ENCODE peak calls at places on chromosomes 7 and 10, in ten cellular contexts. One of them, this sample, is unnamed.

GRCh38 chr7:6205921-6206660 is 66.3 kb downstream of the CYTH3 start:
- DNase-seq in left ventricle myocardium inferior: no peak
- DNase-seq in choroid plexus epithelial cell: peak
- DNase-seq in endothelial cell: no peak
- DNase-seq in fibroblast of lung: peak
- DNase-seq in upper lobe of right lung: no peak
- DNase-seq in adrenal gland: no peak
- DNase-seq in HFF-Myc: peak
- DNase-seq in WERI-Rb-1: no peak
- DNase-seq in GM06990: no peak
- DNase-seq in this sample: no peak

GRCh38 chr10:127887497-127888415 is 5.0 kb downstream of the CLRN3 start:
- DNase-seq in endothelial cell: no peak
- DNase-seq in adrenal gland: no peak
- DNase-seq in choroid plexus epithelial cell: no peak
- DNase-seq in fibroblast of lung: no peak
- DNase-seq in HFF-Myc: no peak
- DNase-seq in upper lobe of right lung: no peak
- DNase-seq in GM06990: no peak
- DNase-seq in left ventricle myocardium inferior: no peak
- DNase-seq in WERI-Rb-1: no peak
- DNase-seq in this sample: no peak

GRCh38 chr7:106187613-106188350 is 75.7 kb upstream of the SYPL1 start:
- DNase-seq in adrenal gland: no peak
- DNase-seq in left ventricle myocardium inferior: no peak
- DNase-seq in HFF-Myc: no peak
- DNase-seq in choroid plexus epithelial cell: peak
- DNase-seq in WERI-Rb-1: no peak
- DNase-seq in endothelial cell: no peak
- DNase-seq in GM06990: no peak
- DNase-seq in fibroblast of lung: peak
- DNase-seq in upper lobe of right lung: no peak
- DNase-seq in this sample: no peak

GRCh38 chr7:111126987-111127386 is 36.1 kb downstream of the LRRN3 start:
- DNase-seq in left ventricle myocardium inferior: no peak
- DNase-seq in choroid plexus epithelial cell: peak
- DNase-seq in adrenal gland: no peak
- DNase-seq in WERI-Rb-1: no peak
- DNase-seq in HFF-Myc: no peak
- DNase-seq in upper lobe of right lung: no peak
- DNase-seq in GM06990: no peak
- DNase-seq in endothelial cell: no peak
- DNase-seq in fibroblast of lung: peak
- DNase-seq in this sample: no peak

GRCh38 chr10:122018951-122019413 is 30.0 kb downstream of the TACC2 start:
- DNase-seq in WERI-Rb-1: no peak
- DNase-seq in adrenal gland: no peak
- DNase-seq in choroid plexus epithelial cell: no peak
- DNase-seq in fibroblast of lung: no peak
- DNase-seq in HFF-Myc: no peak
- DNase-seq in left ventricle myocardium inferior: no peak
- DNase-seq in endothelial cell: no peak
- DNase-seq in upper lobe of right lung: peak
- DNase-seq in GM06990: no peak
- DNase-seq in this sample: no peak

GRCh38 chr7:151104411-151105235 is 18.3 kb downstream of the AGAP3 start:
- DNase-seq in WERI-Rb-1: no peak
- DNase-seq in endothelial cell: no peak
- DNase-seq in upper lobe of right lung: no peak
- DNase-seq in GM06990: no peak
- DNase-seq in choroid plexus epithelial cell: peak
- DNase-seq in HFF-Myc: peak
- DNase-seq in fibroblast of lung: peak
- DNase-seq in adrenal gland: no peak
- DNase-seq in left ventricle myocardium inferior: no peak
- DNase-seq in this sample: no peak

GRCh38 chr7:42961182-42961581 is 29.0 kb downstream of the MRPL32 start:
- DNase-seq in HFF-Myc: no peak
- DNase-seq in endothelial cell: no peak
- DNase-seq in adrenal gland: no peak
- DNase-seq in choroid plexus epithelial cell: no peak
- DNase-seq in upper lobe of right lung: no peak
- DNase-seq in fibroblast of lung: no peak
- DNase-seq in GM06990: no peak
- DNase-seq in left ventricle myocardium inferior: no peak
- DNase-seq in WERI-Rb-1: peak
- DNase-seq in this sample: no peak

GRCh38 chr7:4931932-4932331 is 27.1 kb downstream of the MMD2 start:
- DNase-seq in choroid plexus epithelial cell: no peak
- DNase-seq in upper lobe of right lung: no peak
- DNase-seq in GM06990: no peak
- DNase-seq in adrenal gland: no peak
- DNase-seq in HFF-Myc: no peak
- DNase-seq in WERI-Rb-1: no peak
- DNase-seq in left ventricle myocardium inferior: no peak
- DNase-seq in fibroblast of lung: no peak
- DNase-seq in endothelial cell: peak
- DNase-seq in this sample: no peak

GRCh38 chr7:29401827-29402226 is 161.8 kb upstream of the PRR15 start:
- DNase-seq in upper lobe of right lung: no peak
- DNase-seq in left ventricle myocardium inferior: no peak
- DNase-seq in choroid plexus epithelial cell: no peak
- DNase-seq in adrenal gland: no peak
- DNase-seq in endothelial cell: no peak
- DNase-seq in HFF-Myc: no peak
- DNase-seq in fibroblast of lung: no peak
- DNase-seq in WERI-Rb-1: peak
- DNase-seq in GM06990: no peak
- DNase-seq in this sample: no peak

GRCh38 chr7:127391591-127392181 is 822 bp downstream of the ZNF800 start:
- DNase-seq in adrenal gland: peak
- DNase-seq in WERI-Rb-1: peak
- DNase-seq in fibroblast of lung: peak
- DNase-seq in left ventricle myocardium inferior: no peak
- DNase-seq in choroid plexus epithelial cell: peak
- DNase-seq in GM06990: peak
- DNase-seq in upper lobe of right lung: peak
- DNase-seq in endothelial cell: peak
- DNase-seq in HFF-Myc: no peak
- DNase-seq in this sample: peak

GRCh38 chr10:131724891-131725735 is 175.7 kb upstream of the PPP2R2D start:
- DNase-seq in fibroblast of lung: no peak
- DNase-seq in choroid plexus epithelial cell: no peak
- DNase-seq in upper lobe of right lung: peak
- DNase-seq in GM06990: no peak
- DNase-seq in HFF-Myc: no peak
- DNase-seq in left ventricle myocardium inferior: no peak
- DNase-seq in WERI-Rb-1: no peak
- DNase-seq in adrenal gland: no peak
- DNase-seq in endothelial cell: no peak
- DNase-seq in this sample: peak

GRCh38 chr7:36154255-36155212 is 1.5 kb downstream of the EEPD1 start:
- DNase-seq in endothelial cell: no peak
- DNase-seq in left ventricle myocardium inferior: no peak
- DNase-seq in fibroblast of lung: no peak
- DNase-seq in HFF-Myc: no peak
- DNase-seq in choroid plexus epithelial cell: no peak
- DNase-seq in GM06990: no peak
- DNase-seq in adrenal gland: peak
- DNase-seq in upper lobe of right lung: no peak
- DNase-seq in WERI-Rb-1: no peak
- DNase-seq in this sample: no peak

GRCh38 chr7:112290065-112290464 is 83.6 kb downstream of the ZNF277 start:
- DNase-seq in adrenal gland: no peak
- DNase-seq in upper lobe of right lung: no peak
- DNase-seq in WERI-Rb-1: no peak
- DNase-seq in GM06990: no peak
- DNase-seq in choroid plexus epithelial cell: peak
- DNase-seq in endothelial cell: no peak
- DNase-seq in left ventricle myocardium inferior: no peak
- DNase-seq in fibroblast of lung: peak
- DNase-seq in HFF-Myc: no peak
- DNase-seq in this sample: no peak

GRCh38 chr10:72719941-72720592 is 28.1 kb downstream of the MCU start:
- DNase-seq in adrenal gland: no peak
- DNase-seq in fibroblast of lung: peak
- DNase-seq in endothelial cell: no peak
- DNase-seq in WERI-Rb-1: no peak
- DNase-seq in left ventricle myocardium inferior: no peak
- DNase-seq in GM06990: no peak
- DNase-seq in choroid plexus epithelial cell: no peak
- DNase-seq in HFF-Myc: no peak
- DNase-seq in upper lobe of right lung: no peak
- DNase-seq in this sample: no peak

GRCh38 chr10:102120987-102121738 is 995 bp upstream of the LDB1 start:
- DNase-seq in upper lobe of right lung: peak
- DNase-seq in GM06990: no peak
- DNase-seq in left ventricle myocardium inferior: peak
- DNase-seq in choroid plexus epithelial cell: peak
- DNase-seq in WERI-Rb-1: peak
- DNase-seq in fibroblast of lung: peak
- DNase-seq in endothelial cell: peak
- DNase-seq in HFF-Myc: peak
- DNase-seq in adrenal gland: peak
- DNase-seq in this sample: no peak

GRCh38 chr10:95260397-95260881 is 30.4 kb downstream of the PDLIM1 start:
- DNase-seq in adrenal gland: no peak
- DNase-seq in left ventricle myocardium inferior: no peak
- DNase-seq in endothelial cell: no peak
- DNase-seq in GM06990: no peak
- DNase-seq in fibroblast of lung: peak
- DNase-seq in upper lobe of right lung: no peak
- DNase-seq in choroid plexus epithelial cell: peak
- DNase-seq in HFF-Myc: peak
- DNase-seq in WERI-Rb-1: no peak
- DNase-seq in this sample: peak

GRCh38 chr10:101682172-101682825 is 12.7 kb downstream of the FBXW4 start:
- DNase-seq in left ventricle myocardium inferior: no peak
- DNase-seq in adrenal gland: no peak
- DNase-seq in upper lobe of right lung: no peak
- DNase-seq in HFF-Myc: no peak
- DNase-seq in endothelial cell: no peak
- DNase-seq in WERI-Rb-1: no peak
- DNase-seq in GM06990: no peak
- DNase-seq in choroid plexus epithelial cell: peak
- DNase-seq in fibroblast of lung: no peak
- DNase-seq in this sample: peak

GRCh38 chr10:99365311-99365710 is 36.2 kb downstream of the CNNM1 start:
- DNase-seq in HFF-Myc: no peak
- DNase-seq in left ventricle myocardium inferior: no peak
- DNase-seq in upper lobe of right lung: no peak
- DNase-seq in fibroblast of lung: no peak
- DNase-seq in adrenal gland: no peak
- DNase-seq in GM06990: no peak
- DNase-seq in choroid plexus epithelial cell: no peak
- DNase-seq in WERI-Rb-1: no peak
- DNase-seq in endothelial cell: no peak
- DNase-seq in this sample: no peak

GRCh38 chr10:60175418-60175817 is 214.3 kb downstream of the ANK3 start:
- DNase-seq in GM06990: no peak
- DNase-seq in left ventricle myocardium inferior: no peak
- DNase-seq in adrenal gland: no peak
- DNase-seq in fibroblast of lung: peak
- DNase-seq in HFF-Myc: no peak
- DNase-seq in endothelial cell: peak
- DNase-seq in choroid plexus epithelial cell: peak
- DNase-seq in WERI-Rb-1: no peak
- DNase-seq in upper lobe of right lung: no peak
- DNase-seq in this sample: no peak

DNA sequence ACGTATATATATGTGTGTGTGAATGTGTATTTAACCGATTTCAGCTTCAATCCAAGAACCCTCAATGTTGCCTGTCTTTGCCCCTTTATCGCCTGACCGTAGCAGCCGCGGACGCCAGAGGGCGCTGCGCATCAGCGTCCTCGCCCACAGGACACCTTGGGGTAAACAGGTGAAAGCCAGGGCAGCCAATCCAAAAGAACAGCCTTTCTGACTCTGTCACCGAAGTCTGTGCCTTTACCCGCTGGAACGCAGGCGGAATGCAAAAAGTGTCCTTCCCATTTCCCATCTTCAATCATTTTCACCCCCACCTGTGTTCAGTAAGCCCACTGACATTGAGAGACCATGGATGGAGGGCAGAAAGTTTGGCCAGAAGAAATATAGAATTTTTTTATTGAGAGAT is 3.6 kb downstream of the NXPH1 start:
- DNase-seq in fibroblast of lung: no peak
- DNase-seq in HFF-Myc: no peak
- DNase-seq in adrenal gland: peak
- DNase-seq in left ventricle myocardium inferior: no peak
- DNase-seq in GM06990: peak
- DNase-seq in WERI-Rb-1: peak
- DNase-seq in choroid plexus epithelial cell: peak
- DNase-seq in endothelial cell: peak
- DNase-seq in upper lobe of right lung: peak
- DNase-seq in this sample: peak
- TF ChIP-seq CTCF in fibroblast of lung: no peak
- TF ChIP-seq CTCF in HFF-Myc: peak
- TF ChIP-seq CTCF in adrenal gland: peak
- TF ChIP-seq CTCF in left ventricle myocardium inferior: peak
- TF ChIP-seq CTCF in GM06990: peak
- TF ChIP-seq CTCF in WERI-Rb-1: peak
- TF ChIP-seq CTCF in choroid plexus epithelial cell: peak
- TF ChIP-seq CTCF in endothelial cell: peak
- TF ChIP-seq CTCF in upper lobe of right lung: peak
- TF ChIP-seq CTCF in this sample: peak

GRCh38 chr7:37942934-37943610 is 22.6 kb downstream of the EPDR1 start:
- DNase-seq in choroid plexus epithelial cell: peak
- DNase-seq in WERI-Rb-1: peak
- DNase-seq in adrenal gland: peak
- DNase-seq in GM06990: no peak
- DNase-seq in left ventricle myocardium inferior: peak
- DNase-seq in upper lobe of right lung: peak
- DNase-seq in endothelial cell: peak
- DNase-seq in fibroblast of lung: peak
- DNase-seq in HFF-Myc: no peak
- DNase-seq in this sample: no peak
- TF ChIP-seq CTCF in choroid plexus epithelial cell: no peak
- TF ChIP-seq CTCF in WERI-Rb-1: no peak
- TF ChIP-seq CTCF in adrenal gland: no peak
- TF ChIP-seq CTCF in GM06990: no peak
- TF ChIP-seq CTCF in left ventricle myocardium inferior: no peak
- TF ChIP-seq CTCF in upper lobe of right lung: no peak
- TF ChIP-seq CTCF in endothelial cell: no peak
- TF ChIP-seq CTCF in fibroblast of lung: no peak
- TF ChIP-seq CTCF in HFF-Myc: no peak
- TF ChIP-seq CTCF in this sample: no peak

GRCh38 chr7:133252858-133253521 is at the start of gene EXOC4:
- DNase-seq in fibroblast of lung: peak
- DNase-seq in left ventricle myocardium inferior: peak
- DNase-seq in choroid plexus epithelial cell: peak
- DNase-seq in upper lobe of right lung: peak
- DNase-seq in adrenal gland: peak
- DNase-seq in WERI-Rb-1: peak
- DNase-seq in endothelial cell: peak
- DNase-seq in GM06990: peak
- DNase-seq in HFF-Myc: peak
- DNase-seq in this sample: peak
- TF ChIP-seq CTCF in fibroblast of lung: no peak
- TF ChIP-seq CTCF in left ventricle myocardium inferior: no peak
- TF ChIP-seq CTCF in choroid plexus epithelial cell: no peak
- TF ChIP-seq CTCF in upper lobe of right lung: no peak
- TF ChIP-seq CTCF in adrenal gland: no peak
- TF ChIP-seq CTCF in WERI-Rb-1: no peak
- TF ChIP-seq CTCF in endothelial cell: no peak
- TF ChIP-seq CTCF in GM06990: no peak
- TF ChIP-seq CTCF in HFF-Myc: no peak
- TF ChIP-seq CTCF in this sample: no peak

GRCh38 chr10:93142534-93142933 is 68.8 kb downstream of the CYP26A1 start:
- DNase-seq in HFF-Myc: no peak
- DNase-seq in WERI-Rb-1: no peak
- DNase-seq in adrenal gland: no peak
- DNase-seq in GM06990: no peak
- DNase-seq in left ventricle myocardium inferior: no peak
- DNase-seq in upper lobe of right lung: no peak
- DNase-seq in choroid plexus epithelial cell: no peak
- DNase-seq in endothelial cell: no peak
- DNase-seq in fibroblast of lung: no peak
- DNase-seq in this sample: no peak
- TF ChIP-seq CTCF in HFF-Myc: no peak
- TF ChIP-seq CTCF in WERI-Rb-1: no peak
- TF ChIP-seq CTCF in adrenal gland: no peak
- TF ChIP-seq CTCF in GM06990: peak
- TF ChIP-seq CTCF in left ventricle myocardium inferior: no peak
- TF ChIP-seq CTCF in upper lobe of right lung: no peak
- TF ChIP-seq CTCF in choroid plexus epithelial cell: peak
- TF ChIP-seq CTCF in endothelial cell: no peak
- TF ChIP-seq CTCF in fibroblast of lung: no peak
- TF ChIP-seq CTCF in this sample: no peak